ENCODE peak calls at places on chromosomes 4 and X, in five cellular contexts. J is ecto neural progenitor cell; Z is posterior cingulate gyrus; G is nephron progenitor cell; P is stimulated activated CD4-positive, alpha-beta T cell treated with anti-CD3 and anti-CD28 coated beads, Interleukin-2, amount 100 ng/mL, for 4 hours. N is an unnamed sample.
A peak's percentile ranks its signal among the peaks of the same experiment; 100 is the strongest.

GRCh38 chr4:13706716-13707115 is 79.2 kb upstream of the BOD1L1 start:
- DNase-seq in G (no peak), P (no peak), Z (no peak), J (no peak), N (no peak)

GRCh38 chrX:37942170-37942569 is 64.2 kb upstream of the SYTL5 start:
- DNase-seq in J (no peak), P (no peak), G (no peak), Z (no peak), N (no peak)

GRCh38 chr4:126364290-126364978 is 1049.7 kb downstream of the FAT4 start:
- DNase-seq in G (no peak), Z (no peak), P (no peak), J (no peak), N (no peak)

GRCh38 chr4:185689407-185689806 is 122.6 kb downstream of the SORBS2 start:
- DNase-seq in G (no peak), Z (no peak), J (no peak), P (no peak), N (no peak)

GRCh38 chr4:27198971-27199370 is 338.3 kb downstream of the STIM2 start:
- DNase-seq in Z (no peak), P (no peak), G (no peak), J (no peak), N (no peak)

GRCh38 chrX:28205905-28206304 is 224.7 kb upstream of the DCAF8L1 start:
- DNase-seq in P (no peak), Z (no peak), J (no peak), G (no peak), N (no peak)

GRCh38 chrX:129600981-129601424 is 53.8 kb downstream of the APLN start:
- DNase-seq in J (no peak), G (peak; percentile 21), P (no peak), Z (peak; percentile 86), N (peak; percentile 3)

GRCh38 chr4:111519683-111520082 is 625.6 kb upstream of the FAM241A start:
- DNase-seq in G (no peak), Z (no peak), P (no peak), J (no peak), N (no peak)

GRCh38 chr4:186243331-186243730 is 16.0 kb downstream of the KLKB1 start:
- DNase-seq in J (no peak), Z (no peak), P (no peak), G (no peak), N (no peak)

GRCh38 chrX:1807301-1807731 is 192.5 kb downstream of the ASMT start:
- DNase-seq in J (peak; percentile 66), Z (no peak), P (no peak), G (peak; percentile 62), N (no peak)

GRCh38 chr4:149781150-149781549 is 34.5 kb downstream of the IQCM start:
- DNase-seq in P (no peak), G (no peak), Z (no peak), J (no peak), N (no peak)

GRCh38 chr4:96102541-96103018 is 262.7 kb downstream of the PDHA2 start:
- DNase-seq in J (no peak), Z (no peak), P (no peak), G (no peak), N (no peak)

GRCh38 chrX:48816014-48816810 is 10.1 kb upstream of the ERAS start:
- DNase-seq in J (no peak), G (no peak), P (no peak), Z (peak; percentile 73), N (no peak)

GRCh38 chr4:150297861-150298474 is 219.7 kb downstream of the DCLK2 start:
- DNase-seq in P (peak; percentile 28), Z (no peak), J (no peak), G (peak; percentile 36), N (no peak)

GRCh38 chr4:169238445-169238844 is 32.3 kb downstream of the SH3RF1 start:
- DNase-seq in P (no peak), J (no peak), G (no peak), Z (no peak), N (no peak)

GRCh38 chr4:72971572-72971971 is 97.9 kb downstream of the COX18 start:
- DNase-seq in G (no peak), J (no peak), Z (no peak), P (no peak), N (no peak)

GRCh38 chr4:67465032-67465762 is 80.1 kb downstream of the CENPC start:
- DNase-seq in P (no peak), G (no peak), J (no peak), Z (peak; percentile 78), N (no peak)

GRCh38 chrX:25125483-25125882 is 109.7 kb upstream of the ARX start:
- DNase-seq in J (no peak), P (no peak), Z (no peak), G (no peak), N (no peak)

GRCh38 chrX:19964017-19964710 is 26.7 kb downstream of the BCLAF3 start:
- DNase-seq in J (no peak), G (no peak), Z (no peak), P (peak; percentile 10), N (no peak)

GRCh38 chr4:183770900-183771299 is 111.8 kb downstream of the TRAPPC11 start:
- DNase-seq in Z (no peak), G (no peak), J (no peak), P (no peak), N (no peak)

GRCh38 chrX:107562482-107562881 is 65.8 kb upstream of the PRPS1 start:
- DNase-seq in Z (no peak), J (no peak), G (no peak), P (no peak), N (no peak)

GRCh38 chrX:135596495-135596894 is 76.0 kb downstream of the INTS6L start:
- DNase-seq in Z (no peak), G (peak; percentile 59), P (peak; percentile 13), J (peak; percentile 48), N (no peak)

GRCh38 chr4:71441186-71442169 is 102.7 kb downstream of the SLC4A4 start:
- DNase-seq in Z (no peak), J (no peak), P (no peak), G (no peak), N (no peak)

GRCh38 chr4:168887809-168888208 is 122.2 kb downstream of the CBR4 start:
- DNase-seq in G (no peak), P (no peak), Z (no peak), J (no peak), N (no peak)

GRCh38 chr4:5054532-5054931 is 3.3 kb downstream of the STK32B start:
- DNase-seq in J (no peak), P (no peak), Z (no peak), G (no peak), N (no peak)

GRCh38 chr4:101753702-101754101 is 36.8 kb upstream of the BANK1 start:
- DNase-seq in Z (no peak), G (no peak), J (no peak), P (no peak), N (no peak)

GRCh38 chr4:137363496-137363895 is 168.8 kb downstream of the PCDH18 start:
- DNase-seq in P (no peak), J (no peak), Z (no peak), G (no peak), N (no peak)

GRCh38 chr4:108113229-108113628 is 55.5 kb downstream of the LEF1 start:
- DNase-seq in G (no peak), J (no peak), Z (no peak), P (no peak), N (no peak)

GRCh38 chrX:151478052-151478451 is 81.0 kb downstream of the VMA21 start:
- DNase-seq in P (no peak), J (no peak), Z (no peak), G (no peak), N (no peak)